ENCODE peak calls at places on chromosomes 4 and X, in five cellular contexts. One of them, this sample, is unnamed.

GRCh38 chr4:83618431-83618830 is 82.5 kb downstream of the GPAT3 start:
- DNase-seq in T follicular helper cell: no peak
- DNase-seq in SW480: peak
- DNase-seq in nucleus accumbens: no peak
- DNase-seq in non-pigmented ciliary epithelial cell: no peak
- DNase-seq in this sample: no peak

GRCh38 chr4:182938213-182938645 is 21.0 kb upstream of the DCTD start:
- DNase-seq in T follicular helper cell: peak
- DNase-seq in SW480: peak
- DNase-seq in nucleus accumbens: peak
- DNase-seq in non-pigmented ciliary epithelial cell: no peak
- DNase-seq in this sample: peak

GRCh38 chr4:76219299-76220055 is 5.9 kb upstream of the SCARB2 start:
- DNase-seq in T follicular helper cell: no peak
- DNase-seq in SW480: no peak
- DNase-seq in nucleus accumbens: no peak
- DNase-seq in non-pigmented ciliary epithelial cell: no peak
- DNase-seq in this sample: no peak

GRCh38 chr4:101356928-101357327 is 9.6 kb upstream of the PPP3CA start:
- DNase-seq in T follicular helper cell: no peak
- DNase-seq in SW480: peak
- DNase-seq in nucleus accumbens: no peak
- DNase-seq in non-pigmented ciliary epithelial cell: peak
- DNase-seq in this sample: no peak

GRCh38 chrX:119488749-119489148 is 20.5 kb downstream of the SLC25A5 start:
- DNase-seq in T follicular helper cell: peak
- DNase-seq in SW480: peak
- DNase-seq in nucleus accumbens: no peak
- DNase-seq in non-pigmented ciliary epithelial cell: no peak
- DNase-seq in this sample: no peak

GRCh38 chrX:37686348-37686736 is 751 bp downstream of the XK start:
- DNase-seq in T follicular helper cell: no peak
- DNase-seq in SW480: peak
- DNase-seq in nucleus accumbens: no peak
- DNase-seq in non-pigmented ciliary epithelial cell: no peak
- DNase-seq in this sample: no peak

GRCh38 chr4:147117400-147117799 is 171.7 kb upstream of the TTC29 start:
- DNase-seq in T follicular helper cell: no peak
- DNase-seq in SW480: no peak
- DNase-seq in nucleus accumbens: no peak
- DNase-seq in non-pigmented ciliary epithelial cell: no peak
- DNase-seq in this sample: no peak

GRCh38 chr4:23388699-23389395 is 501.0 kb downstream of the PPARGC1A start:
- DNase-seq in T follicular helper cell: no peak
- DNase-seq in SW480: no peak
- DNase-seq in nucleus accumbens: no peak
- DNase-seq in non-pigmented ciliary epithelial cell: no peak
- DNase-seq in this sample: no peak

GRCh38 chrX:124981420-124981819 is 338.3 kb upstream of the TEX13C start:
- DNase-seq in T follicular helper cell: no peak
- DNase-seq in SW480: no peak
- DNase-seq in nucleus accumbens: no peak
- DNase-seq in non-pigmented ciliary epithelial cell: no peak
- DNase-seq in this sample: no peak

GRCh38 chrX:39688576-39689373 is 409.0 kb downstream of the BCOR start:
- DNase-seq in T follicular helper cell: no peak
- DNase-seq in SW480: peak
- DNase-seq in nucleus accumbens: peak
- DNase-seq in non-pigmented ciliary epithelial cell: no peak
- DNase-seq in this sample: peak

GRCh38 chr4:38456096-38456495 is 207.9 kb upstream of the KLF3 start:
- DNase-seq in T follicular helper cell: no peak
- DNase-seq in SW480: no peak
- DNase-seq in nucleus accumbens: no peak
- DNase-seq in non-pigmented ciliary epithelial cell: no peak
- DNase-seq in this sample: no peak

GRCh38 chr4:103046416-103047290 is 27.1 kb upstream of the SLC9B1 start:
- DNase-seq in T follicular helper cell: peak
- DNase-seq in SW480: peak
- DNase-seq in nucleus accumbens: no peak
- DNase-seq in non-pigmented ciliary epithelial cell: no peak
- DNase-seq in this sample: peak

GRCh38 chr4:165716472-165716871 is 156.6 kb upstream of the TLL1 start:
- DNase-seq in T follicular helper cell: no peak
- DNase-seq in SW480: no peak
- DNase-seq in nucleus accumbens: no peak
- DNase-seq in non-pigmented ciliary epithelial cell: no peak
- DNase-seq in this sample: no peak

GRCh38 chr4:118936406-118936805 is 47.8 kb downstream of the SYNPO2 start:
- DNase-seq in T follicular helper cell: no peak
- DNase-seq in SW480: no peak
- DNase-seq in nucleus accumbens: no peak
- DNase-seq in non-pigmented ciliary epithelial cell: no peak
- DNase-seq in this sample: no peak

GRCh38 chrX:153669174-153669890 is 4.3 kb downstream of the PNCK start:
- DNase-seq in T follicular helper cell: peak
- DNase-seq in SW480: no peak
- DNase-seq in nucleus accumbens: no peak
- DNase-seq in non-pigmented ciliary epithelial cell: no peak
- DNase-seq in this sample: no peak

GRCh38 chr4:85725727-85726170 is 250.8 kb downstream of the ARHGAP24 start:
- DNase-seq in T follicular helper cell: no peak
- DNase-seq in SW480: no peak
- DNase-seq in nucleus accumbens: no peak
- DNase-seq in non-pigmented ciliary epithelial cell: no peak
- DNase-seq in this sample: peak

GRCh38 chr4:129966175-129966574 is 870.2 kb downstream of the C4orf33 start:
- DNase-seq in T follicular helper cell: no peak
- DNase-seq in SW480: no peak
- DNase-seq in nucleus accumbens: no peak
- DNase-seq in non-pigmented ciliary epithelial cell: no peak
- DNase-seq in this sample: no peak

This sample was measured in globus pallidus.